ENCODE peak calls at places on chromosome 12, in eight cellular contexts. One of them, this sample, is unnamed. For H3K36me3, the result is how much of the 10 kb centered on the place peaks cover.

GRCh38 chr12:31589896-31590729 is 823 bp downstream of the DENND5B start:
- DNase-seq in heart left ventricle: peak
- DNase-seq in esophagus squamous epithelium: no peak
- DNase-seq in transverse colon: peak
- DNase-seq in aorta: peak
- DNase-seq in vagina: no peak
- DNase-seq in CD4-positive, alpha-beta memory T cell: no peak
- DNase-seq in OCI-LY7: peak
- DNase-seq in this sample: peak

GRCh38 chr12:123237646-123238329 is 4.6 kb downstream of the MTRFR start:
- DNase-seq in CD4-positive, alpha-beta memory T cell: peak
- DNase-seq in heart left ventricle: peak
- DNase-seq in transverse colon: peak
- DNase-seq in OCI-LY7: peak
- DNase-seq in vagina: no peak
- DNase-seq in aorta: peak
- DNase-seq in esophagus squamous epithelium: no peak
- DNase-seq in this sample: peak

GRCh38 chr12:100123316-100124095 is 19.2 kb downstream of the BLTP3B start:
- DNase-seq in esophagus squamous epithelium: no peak
- DNase-seq in transverse colon: no peak
- DNase-seq in aorta: no peak
- DNase-seq in CD4-positive, alpha-beta memory T cell: no peak
- DNase-seq in vagina: no peak
- DNase-seq in OCI-LY7: no peak
- DNase-seq in heart left ventricle: no peak
- DNase-seq in this sample: no peak

GRCh38 chr12:1474567-1475153 is 119.7 kb downstream of the FBXL14 start:
- DNase-seq in vagina: no peak
- DNase-seq in CD4-positive, alpha-beta memory T cell: no peak
- DNase-seq in transverse colon: no peak
- DNase-seq in esophagus squamous epithelium: no peak
- DNase-seq in aorta: no peak
- DNase-seq in heart left ventricle: peak
- DNase-seq in OCI-LY7: no peak
- DNase-seq in this sample: no peak

GRCh38 chr12:116060765-116061164 is 216.7 kb downstream of the MED13L start:
- DNase-seq in aorta: no peak
- DNase-seq in esophagus squamous epithelium: no peak
- DNase-seq in OCI-LY7: no peak
- DNase-seq in heart left ventricle: no peak
- DNase-seq in CD4-positive, alpha-beta memory T cell: peak
- DNase-seq in vagina: no peak
- DNase-seq in transverse colon: no peak
- DNase-seq in this sample: no peak

GRCh38 chr12:22083167-22083566 is 37.1 kb downstream of the CMAS start:
- DNase-seq in esophagus squamous epithelium: no peak
- DNase-seq in transverse colon: no peak
- DNase-seq in aorta: no peak
- DNase-seq in OCI-LY7: peak
- DNase-seq in vagina: no peak
- DNase-seq in heart left ventricle: no peak
- DNase-seq in CD4-positive, alpha-beta memory T cell: peak
- DNase-seq in this sample: no peak

GRCh38 chr12:86376052-86376451 is 119.9 kb upstream of the MGAT4C start:
- DNase-seq in transverse colon: no peak
- DNase-seq in heart left ventricle: peak
- DNase-seq in esophagus squamous epithelium: no peak
- DNase-seq in vagina: no peak
- DNase-seq in CD4-positive, alpha-beta memory T cell: no peak
- DNase-seq in aorta: no peak
- DNase-seq in OCI-LY7: no peak
- DNase-seq in this sample: no peak

GRCh38 chr12:29255061-29255460 is 106.0 kb downstream of the FAR2 start:
- DNase-seq in transverse colon: no peak
- DNase-seq in aorta: no peak
- DNase-seq in esophagus squamous epithelium: no peak
- DNase-seq in CD4-positive, alpha-beta memory T cell: no peak
- DNase-seq in heart left ventricle: no peak
- DNase-seq in vagina: no peak
- DNase-seq in OCI-LY7: no peak
- DNase-seq in this sample: no peak

GRCh38 chr12:58306266-58306995 is 365.1 kb downstream of the ATP23 start:
- DNase-seq in aorta: no peak
- DNase-seq in transverse colon: no peak
- DNase-seq in heart left ventricle: no peak
- DNase-seq in esophagus squamous epithelium: no peak
- DNase-seq in OCI-LY7: no peak
- DNase-seq in CD4-positive, alpha-beta memory T cell: no peak
- DNase-seq in vagina: no peak
- DNase-seq in this sample: no peak

GRCh38 chr12:110575326-110575725 is 7.8 kb downstream of the PPTC7 start:
- DNase-seq in heart left ventricle: no peak
- DNase-seq in CD4-positive, alpha-beta memory T cell: no peak
- DNase-seq in aorta: no peak
- DNase-seq in OCI-LY7: no peak
- DNase-seq in vagina: no peak
- DNase-seq in esophagus squamous epithelium: no peak
- DNase-seq in transverse colon: no peak
- DNase-seq in this sample: no peak

GRCh38 chr12:47155457-47156166 is 75.9 kb upstream of the AMIGO2 start:
- DNase-seq in heart left ventricle: no peak
- DNase-seq in aorta: no peak
- DNase-seq in transverse colon: no peak
- DNase-seq in vagina: no peak
- DNase-seq in OCI-LY7: no peak
- DNase-seq in CD4-positive, alpha-beta memory T cell: peak
- DNase-seq in esophagus squamous epithelium: no peak
- DNase-seq in this sample: no peak

GRCh38 chr12:10457760-10458159 is 4.6 kb upstream of the KLRC1 start:
- DNase-seq in OCI-LY7: no peak
- DNase-seq in vagina: no peak
- DNase-seq in esophagus squamous epithelium: no peak
- DNase-seq in CD4-positive, alpha-beta memory T cell: no peak
- DNase-seq in heart left ventricle: no peak
- DNase-seq in transverse colon: no peak
- DNase-seq in aorta: no peak
- DNase-seq in this sample: no peak

GRCh38 chr12:70964867-70965469 is 44.4 kb upstream of the PTPRR start:
- DNase-seq in heart left ventricle: no peak
- DNase-seq in CD4-positive, alpha-beta memory T cell: no peak
- DNase-seq in transverse colon: no peak
- DNase-seq in esophagus squamous epithelium: no peak
- DNase-seq in aorta: no peak
- DNase-seq in OCI-LY7: no peak
- DNase-seq in vagina: no peak
- DNase-seq in this sample: no peak

GRCh38 chr12:57151741-57152407 is 4.5 kb upstream of the LRP1-AS start:
- DNase-seq in transverse colon: no peak
- DNase-seq in vagina: no peak
- DNase-seq in esophagus squamous epithelium: no peak
- DNase-seq in OCI-LY7: no peak
- DNase-seq in heart left ventricle: peak
- DNase-seq in aorta: peak
- DNase-seq in CD4-positive, alpha-beta memory T cell: no peak
- DNase-seq in this sample: no peak

GRCh38 chr12:67471810-67472209 is 176.7 kb upstream of the DYRK2 start:
- DNase-seq in esophagus squamous epithelium: no peak
- DNase-seq in heart left ventricle: peak
- DNase-seq in vagina: no peak
- DNase-seq in OCI-LY7: no peak
- DNase-seq in aorta: no peak
- DNase-seq in CD4-positive, alpha-beta memory T cell: no peak
- DNase-seq in transverse colon: no peak
- DNase-seq in this sample: no peak

GRCh38 chr12:94740601-94741362 is 90.4 kb upstream of the TMCC3 start:
- DNase-seq in heart left ventricle: no peak
- DNase-seq in transverse colon: no peak
- DNase-seq in CD4-positive, alpha-beta memory T cell: no peak
- DNase-seq in aorta: no peak
- DNase-seq in vagina: no peak
- DNase-seq in OCI-LY7: no peak
- DNase-seq in esophagus squamous epithelium: no peak
- DNase-seq in this sample: no peak

GRCh38 chr12:105226219-105226618 is 9.8 kb downstream of the APPL2 start:
- DNase-seq in vagina: peak
- DNase-seq in heart left ventricle: peak
- DNase-seq in aorta: peak
- DNase-seq in OCI-LY7: no peak
- DNase-seq in transverse colon: peak
- DNase-seq in CD4-positive, alpha-beta memory T cell: no peak
- DNase-seq in esophagus squamous epithelium: no peak
- DNase-seq in this sample: peak

GRCh38 chr12:50642035-50642451 is 121.9 kb upstream of the ATF1 start:
- DNase-seq in OCI-LY7: no peak
- DNase-seq in esophagus squamous epithelium: no peak
- DNase-seq in aorta: no peak
- DNase-seq in transverse colon: no peak
- DNase-seq in vagina: no peak
- DNase-seq in heart left ventricle: no peak
- DNase-seq in CD4-positive, alpha-beta memory T cell: no peak
- DNase-seq in this sample: no peak

GRCh38 chr12:124744273-124744640 is 119.4 kb downstream of the SCARB1 start:
- DNase-seq in transverse colon: no peak
- DNase-seq in CD4-positive, alpha-beta memory T cell: no peak
- DNase-seq in aorta: no peak
- DNase-seq in OCI-LY7: no peak
- DNase-seq in heart left ventricle: no peak
- DNase-seq in vagina: no peak
- DNase-seq in esophagus squamous epithelium: no peak
- DNase-seq in this sample: no peak

GRCh38 chr12:124741211-124741610 is 122.5 kb downstream of the SCARB1 start:
- DNase-seq in transverse colon: no peak
- DNase-seq in OCI-LY7: no peak
- DNase-seq in heart left ventricle: no peak
- DNase-seq in vagina: no peak
- DNase-seq in aorta: no peak
- DNase-seq in esophagus squamous epithelium: no peak
- DNase-seq in CD4-positive, alpha-beta memory T cell: no peak
- DNase-seq in this sample: no peak

GRCh38 chr12:124742111-124742510 is 121.6 kb downstream of the SCARB1 start:
- DNase-seq in vagina: no peak
- DNase-seq in transverse colon: no peak
- DNase-seq in OCI-LY7: no peak
- DNase-seq in aorta: no peak
- DNase-seq in heart left ventricle: no peak
- DNase-seq in CD4-positive, alpha-beta memory T cell: no peak
- DNase-seq in esophagus squamous epithelium: no peak
- DNase-seq in this sample: peak

GRCh38 chr12:124743479-124744272 is 120.0 kb downstream of the SCARB1 start:
- DNase-seq in aorta: no peak
- DNase-seq in esophagus squamous epithelium: no peak
- DNase-seq in OCI-LY7: no peak
- DNase-seq in heart left ventricle: no peak
- DNase-seq in transverse colon: no peak
- DNase-seq in CD4-positive, alpha-beta memory T cell: no peak
- DNase-seq in vagina: no peak
- DNase-seq in this sample: no peak

DNA sequence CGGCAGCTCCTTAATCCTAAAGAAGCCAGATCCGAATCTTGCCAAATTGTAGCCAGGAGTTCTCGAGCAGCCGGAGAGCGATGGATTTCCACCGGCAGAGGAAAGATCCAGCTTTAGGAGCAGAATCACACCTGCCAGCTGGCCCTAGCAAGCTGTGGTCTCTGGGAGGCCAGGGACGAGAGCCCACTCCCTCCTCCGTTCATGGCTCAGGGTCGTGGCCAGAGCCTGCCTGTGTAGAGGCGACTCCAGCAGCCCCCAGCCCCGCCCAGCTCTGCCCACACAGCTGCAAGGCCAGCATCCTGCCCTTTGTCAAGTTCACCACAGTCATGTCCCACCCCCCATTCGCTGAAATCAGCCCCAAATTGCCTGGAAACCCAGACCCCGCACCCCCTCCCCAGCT is 121.0 kb downstream of the SCARB1 start:
- DNase-seq in CD4-positive, alpha-beta memory T cell: no peak
- DNase-seq in aorta: no peak
- DNase-seq in heart left ventricle: no peak
- DNase-seq in vagina: no peak
- DNase-seq in OCI-LY7: no peak
- DNase-seq in transverse colon: no peak
- DNase-seq in esophagus squamous epithelium: no peak
- DNase-seq in this sample: no peak
- H3K36me3 ChIP-seq in CD4-positive, alpha-beta memory T cell: under half
- H3K36me3 ChIP-seq in aorta: under half
- H3K36me3 ChIP-seq in heart left ventricle: under half
- H3K36me3 ChIP-seq in vagina: under half
- H3K36me3 ChIP-seq in OCI-LY7: under half
- H3K36me3 ChIP-seq in transverse colon: under half
- H3K36me3 ChIP-seq in esophagus squamous epithelium: under half
- H3K36me3 ChIP-seq in this sample: under half

GRCh38 chr12:108047130-108047550 is 81.9 kb upstream of the WSCD2 start:
- DNase-seq in aorta: no peak
- DNase-seq in vagina: no peak
- DNase-seq in OCI-LY7: no peak
- DNase-seq in esophagus squamous epithelium: no peak
- DNase-seq in CD4-positive, alpha-beta memory T cell: peak
- DNase-seq in heart left ventricle: no peak
- DNase-seq in transverse colon: no peak
- DNase-seq in this sample: no peak
- H3K4me3 ChIP-seq in aorta: no peak
- H3K4me3 ChIP-seq in vagina: no peak
- H3K4me3 ChIP-seq in OCI-LY7: no peak
- H3K4me3 ChIP-seq in esophagus squamous epithelium: no peak
- H3K4me3 ChIP-seq in CD4-positive, alpha-beta memory T cell: no peak
- H3K4me3 ChIP-seq in heart left ventricle: no peak
- H3K4me3 ChIP-seq in transverse colon: no peak
- H3K4me3 ChIP-seq in this sample: no peak

DNA sequence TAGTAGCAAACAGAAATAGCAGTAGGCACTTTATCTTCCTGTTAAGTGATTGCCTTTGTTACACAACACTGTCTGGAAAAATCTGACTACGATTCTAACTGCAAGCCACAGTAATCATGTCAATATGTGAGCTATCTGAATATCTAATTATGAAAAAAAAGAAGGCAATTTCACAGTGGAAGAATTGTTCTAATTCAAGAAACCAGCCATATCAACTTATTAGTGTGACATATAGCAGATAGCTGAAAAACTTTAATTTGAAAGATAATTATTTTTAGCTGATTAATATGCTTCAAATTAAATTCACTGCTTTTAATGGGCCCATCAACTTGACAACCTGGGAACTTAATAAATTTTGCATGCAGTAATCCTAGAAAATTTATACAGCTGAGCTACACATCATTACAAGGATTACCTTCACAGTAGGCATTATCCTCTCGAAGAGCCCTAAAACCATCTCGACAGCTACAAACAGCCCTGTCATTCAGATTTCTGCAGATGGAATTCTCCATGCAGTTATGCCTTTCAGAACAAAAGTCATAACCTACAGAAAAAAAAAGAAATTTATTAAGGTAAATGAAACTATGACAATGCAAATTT is 172.7 kb downstream of the NELL2 start:
- DNase-seq in aorta: no peak
- DNase-seq in OCI-LY7: no peak
- DNase-seq in esophagus squamous epithelium: no peak
- DNase-seq in transverse colon: no peak
- DNase-seq in vagina: no peak
- DNase-seq in heart left ventricle: no peak
- DNase-seq in CD4-positive, alpha-beta memory T cell: no peak
- DNase-seq in this sample: no peak
- H3K36me3 ChIP-seq in aorta: under half
- H3K36me3 ChIP-seq in OCI-LY7: under half
- H3K36me3 ChIP-seq in esophagus squamous epithelium: under half
- H3K36me3 ChIP-seq in transverse colon: under half
- H3K36me3 ChIP-seq in vagina: under half
- H3K36me3 ChIP-seq in heart left ventricle: under half
- H3K36me3 ChIP-seq in CD4-positive, alpha-beta memory T cell: under half
- H3K36me3 ChIP-seq in this sample: under half

GRCh38 chr12:4278582-4278939 is 5.0 kb downstream of the CCND2 start:
- DNase-seq in vagina: peak
- DNase-seq in OCI-LY7: no peak
- DNase-seq in CD4-positive, alpha-beta memory T cell: no peak
- DNase-seq in aorta: peak
- DNase-seq in esophagus squamous epithelium: no peak
- DNase-seq in heart left ventricle: peak
- DNase-seq in transverse colon: peak
- DNase-seq in this sample: no peak
- H3K4me3 ChIP-seq in vagina: no peak
- H3K4me3 ChIP-seq in OCI-LY7: no peak
- H3K4me3 ChIP-seq in CD4-positive, alpha-beta memory T cell: no peak
- H3K4me3 ChIP-seq in aorta: no peak
- H3K4me3 ChIP-seq in esophagus squamous epithelium: no peak
- H3K4me3 ChIP-seq in heart left ventricle: peak
- H3K4me3 ChIP-seq in transverse colon: no peak
- H3K4me3 ChIP-seq in this sample: no peak